ENCODE peak calls at places on chromosomes 4 and X, in seven cellular contexts. One of them, this sample, is unnamed.

GRCh38 chr4:138953962-138954371 is 61.6 kb upstream of the NOCT start:
- DNase-seq in stomach: no peak
- DNase-seq in astrocyte: peak; percentile 98
- DNase-seq in astrocyte of the spinal cord: peak; percentile 96
- DNase-seq in body of pancreas: peak; percentile 25
- DNase-seq in mucosa of descending colon: no peak
- DNase-seq in heart left ventricle: no peak
- DNase-seq in this sample: peak; percentile 92

GRCh38 chrX:123731987-123732678 is 719 bp downstream of the THOC2 start:
- DNase-seq in mucosa of descending colon: peak; percentile 21
- DNase-seq in astrocyte of the spinal cord: peak; percentile 24
- DNase-seq in body of pancreas: peak; percentile 2
- DNase-seq in stomach: no peak
- DNase-seq in astrocyte: no peak
- DNase-seq in heart left ventricle: no peak
- DNase-seq in this sample: no peak

GRCh38 chr4:54929459-54929858 is 195.9 kb downstream of the KDR start:
- DNase-seq in stomach: no peak
- DNase-seq in mucosa of descending colon: no peak
- DNase-seq in body of pancreas: no peak
- DNase-seq in heart left ventricle: no peak
- DNase-seq in astrocyte of the spinal cord: no peak
- DNase-seq in astrocyte: no peak
- DNase-seq in this sample: no peak

GRCh38 chr4:184755278-184755677 is 21.4 kb upstream of the CENPU start:
- DNase-seq in mucosa of descending colon: no peak
- DNase-seq in stomach: no peak
- DNase-seq in body of pancreas: peak; percentile 40
- DNase-seq in astrocyte of the spinal cord: peak; percentile 64
- DNase-seq in astrocyte: peak; percentile 54
- DNase-seq in heart left ventricle: no peak
- DNase-seq in this sample: peak; percentile 83

GRCh38 chrX:7147431-7147977 is at the start of gene STS:
- DNase-seq in body of pancreas: peak; percentile 17
- DNase-seq in astrocyte of the spinal cord: peak; percentile 16
- DNase-seq in mucosa of descending colon: peak; percentile 34
- DNase-seq in heart left ventricle: peak; percentile 68
- DNase-seq in stomach: peak; percentile 49
- DNase-seq in astrocyte: peak; percentile 10
- DNase-seq in this sample: peak; percentile 20

GRCh38 chrX:103554687-103555417 is 30.5 kb upstream of the TCEAL4 start:
- DNase-seq in mucosa of descending colon: peak; percentile 48
- DNase-seq in stomach: peak; percentile 56
- DNase-seq in astrocyte: peak; percentile 39
- DNase-seq in body of pancreas: peak; percentile 43
- DNase-seq in astrocyte of the spinal cord: peak; percentile 68
- DNase-seq in heart left ventricle: no peak
- DNase-seq in this sample: peak; percentile 51

GRCh38 chr4:125266901-125267601 is 47.7 kb upstream of the FAT4 start:
- DNase-seq in heart left ventricle: no peak
- DNase-seq in stomach: no peak
- DNase-seq in astrocyte of the spinal cord: peak; percentile 67
- DNase-seq in body of pancreas: no peak
- DNase-seq in mucosa of descending colon: no peak
- DNase-seq in astrocyte: peak; percentile 49
- DNase-seq in this sample: peak; percentile 87

GRCh38 chr4:85477538-85477937 is 2.6 kb downstream of the ARHGAP24 start:
- DNase-seq in astrocyte: no peak
- DNase-seq in mucosa of descending colon: no peak
- DNase-seq in stomach: no peak
- DNase-seq in body of pancreas: no peak
- DNase-seq in heart left ventricle: no peak
- DNase-seq in astrocyte of the spinal cord: no peak
- DNase-seq in this sample: peak; percentile 47

GRCh38 chr4:178553201-178553600 is 1111.0 kb upstream of the AGA start:
- DNase-seq in mucosa of descending colon: no peak
- DNase-seq in stomach: no peak
- DNase-seq in heart left ventricle: no peak
- DNase-seq in astrocyte: no peak
- DNase-seq in astrocyte of the spinal cord: no peak
- DNase-seq in body of pancreas: no peak
- DNase-seq in this sample: no peak

GRCh38 chr4:6183740-6184139 is 16.6 kb downstream of the JAKMIP1 start:
- DNase-seq in stomach: no peak
- DNase-seq in astrocyte: no peak
- DNase-seq in body of pancreas: no peak
- DNase-seq in mucosa of descending colon: no peak
- DNase-seq in astrocyte of the spinal cord: no peak
- DNase-seq in heart left ventricle: no peak
- DNase-seq in this sample: no peak

GRCh38 chr4:6182390-6183280 is 17.7 kb downstream of the JAKMIP1 start:
- DNase-seq in body of pancreas: no peak
- DNase-seq in heart left ventricle: no peak
- DNase-seq in astrocyte of the spinal cord: no peak
- DNase-seq in mucosa of descending colon: no peak
- DNase-seq in astrocyte: no peak
- DNase-seq in stomach: no peak
- DNase-seq in this sample: no peak

GRCh38 chr4:6178757-6179156 is 21.6 kb downstream of the JAKMIP1 start:
- DNase-seq in body of pancreas: no peak
- DNase-seq in astrocyte: no peak
- DNase-seq in stomach: no peak
- DNase-seq in heart left ventricle: no peak
- DNase-seq in mucosa of descending colon: no peak
- DNase-seq in astrocyte of the spinal cord: no peak
- DNase-seq in this sample: no peak

GRCh38 chr4:6179362-6179761 is 21.0 kb downstream of the JAKMIP1 start:
- DNase-seq in body of pancreas: peak; percentile 5
- DNase-seq in mucosa of descending colon: no peak
- DNase-seq in heart left ventricle: no peak
- DNase-seq in astrocyte of the spinal cord: no peak
- DNase-seq in stomach: no peak
- DNase-seq in astrocyte: no peak
- DNase-seq in this sample: no peak

GRCh38 chr4:6180841-6181631 is 19.3 kb downstream of the JAKMIP1 start:
- DNase-seq in heart left ventricle: no peak
- DNase-seq in stomach: no peak
- DNase-seq in astrocyte of the spinal cord: no peak
- DNase-seq in mucosa of descending colon: no peak
- DNase-seq in body of pancreas: peak; percentile 12
- DNase-seq in astrocyte: no peak
- DNase-seq in this sample: no peak
- TF ChIP-seq CTCF in heart left ventricle: no peak
- TF ChIP-seq CTCF in stomach: no peak
- TF ChIP-seq CTCF in astrocyte of the spinal cord: no peak
- TF ChIP-seq CTCF in mucosa of descending colon: no peak
- TF ChIP-seq CTCF in body of pancreas: no peak
- TF ChIP-seq CTCF in astrocyte: no peak
- TF ChIP-seq CTCF in this sample: no peak

GRCh38 chr4:5708829-5709680 is 696 bp upstream of the EVC2 start:
- DNase-seq in astrocyte of the spinal cord: no peak
- DNase-seq in heart left ventricle: peak; percentile 64
- DNase-seq in mucosa of descending colon: peak; percentile 4
- DNase-seq in stomach: no peak
- DNase-seq in astrocyte: no peak
- DNase-seq in body of pancreas: no peak
- DNase-seq in this sample: no peak

GRCh38 chr4:5707366-5708133 is 809 bp downstream of the EVC2 start:
- DNase-seq in body of pancreas: no peak
- DNase-seq in astrocyte of the spinal cord: no peak
- DNase-seq in mucosa of descending colon: no peak
- DNase-seq in astrocyte: no peak
- DNase-seq in stomach: no peak
- DNase-seq in heart left ventricle: no peak
- DNase-seq in this sample: no peak

GRCh38 chr4:5710065-5710961 is 688 bp upstream of the EVC start:
- DNase-seq in stomach: no peak
- DNase-seq in mucosa of descending colon: no peak
- DNase-seq in body of pancreas: no peak
- DNase-seq in astrocyte of the spinal cord: peak; percentile 9
- DNase-seq in astrocyte: no peak
- DNase-seq in heart left ventricle: no peak
- DNase-seq in this sample: no peak

GRCh38 chr4:5706486-5707290 is 1.7 kb downstream of the EVC2 start:
- DNase-seq in stomach: no peak
- DNase-seq in astrocyte of the spinal cord: no peak
- DNase-seq in body of pancreas: no peak
- DNase-seq in mucosa of descending colon: no peak
- DNase-seq in astrocyte: no peak
- DNase-seq in heart left ventricle: no peak
- DNase-seq in this sample: no peak

GRCh38 chr4:5708171-5708828 is at the start of gene EVC2:
- DNase-seq in body of pancreas: peak; percentile 51
- DNase-seq in astrocyte of the spinal cord: peak; percentile 59
- DNase-seq in heart left ventricle: peak; percentile 85
- DNase-seq in stomach: peak; percentile 60
- DNase-seq in astrocyte: peak; percentile 39
- DNase-seq in mucosa of descending colon: peak; percentile 38
- DNase-seq in this sample: peak; percentile 62
- H3K4me3 ChIP-seq in body of pancreas: peak within 1 kb of the TSS; percentile 31
- H3K4me3 ChIP-seq in astrocyte of the spinal cord: peak within 1 kb of the TSS; percentile 68
- H3K4me3 ChIP-seq in heart left ventricle: peak within 1 kb of the TSS; percentile 28
- H3K4me3 ChIP-seq in stomach: peak within 1 kb of the TSS; percentile 65
- H3K4me3 ChIP-seq in astrocyte: peak within 1 kb of the TSS; percentile 68
- H3K4me3 ChIP-seq in mucosa of descending colon: peak within 1 kb of the TSS; percentile 11
- H3K4me3 ChIP-seq in this sample: peak within 1 kb of the TSS; percentile 68

GRCh38 chr4:145909773-145910172 is 28.9 kb downstream of the ZNF827 start:
- DNase-seq in stomach: peak; percentile 67
- DNase-seq in mucosa of descending colon: peak; percentile 85
- DNase-seq in heart left ventricle: no peak
- DNase-seq in astrocyte: no peak
- DNase-seq in astrocyte of the spinal cord: no peak
- DNase-seq in body of pancreas: peak; percentile 13
- DNase-seq in this sample: peak; percentile 23
- TF ChIP-seq CTCF in stomach: no peak
- TF ChIP-seq CTCF in mucosa of descending colon: no peak
- TF ChIP-seq CTCF in heart left ventricle: no peak
- TF ChIP-seq CTCF in astrocyte: no peak
- TF ChIP-seq CTCF in astrocyte of the spinal cord: no peak
- TF ChIP-seq CTCF in body of pancreas: no peak
- TF ChIP-seq CTCF in this sample: no peak

DNA sequence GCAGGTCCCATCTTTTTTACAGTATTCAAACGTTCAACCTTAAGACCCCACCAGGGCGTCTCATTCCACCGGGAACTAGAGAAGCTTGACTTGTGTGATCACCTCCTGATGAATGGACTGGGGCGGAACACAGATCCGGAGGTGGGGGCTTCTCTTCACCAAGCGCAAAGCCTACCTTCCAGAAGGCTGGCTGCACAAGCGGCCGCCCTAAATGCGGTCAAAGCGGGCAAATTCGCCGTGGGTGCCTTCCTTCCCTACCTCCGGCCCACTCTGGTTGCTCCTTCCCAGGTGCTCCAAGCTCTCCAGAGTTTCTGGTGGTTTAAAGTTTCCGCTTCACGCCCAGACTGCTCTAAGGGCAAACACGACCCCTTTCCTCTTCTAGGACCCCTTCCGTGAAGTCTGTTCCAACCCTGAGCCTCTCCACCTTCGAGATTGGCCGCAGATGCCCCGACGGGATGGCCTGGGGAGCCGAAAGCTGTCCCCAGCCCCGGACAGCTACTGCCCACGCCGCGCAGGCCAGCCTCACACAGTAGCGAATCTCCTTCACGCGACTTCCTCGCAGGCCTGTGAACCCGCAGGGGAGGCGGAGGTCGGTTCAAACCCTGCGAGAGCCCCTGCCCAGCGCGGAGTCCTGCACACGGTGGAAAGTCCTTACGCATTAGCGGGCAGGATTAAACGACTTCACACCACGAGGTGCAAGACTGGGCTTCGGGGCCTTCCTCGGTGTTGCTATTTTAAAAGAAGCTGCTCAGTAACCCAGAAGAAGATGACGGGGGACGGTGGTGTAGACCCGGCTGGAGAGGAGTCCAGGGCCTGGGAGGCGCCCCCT is 1.6 kb upstream of the WWC2 start:
- DNase-seq in astrocyte of the spinal cord: peak; percentile 29
- DNase-seq in astrocyte: no peak
- DNase-seq in body of pancreas: peak; percentile 3
- DNase-seq in stomach: no peak
- DNase-seq in heart left ventricle: no peak
- DNase-seq in mucosa of descending colon: no peak
- DNase-seq in this sample: peak; percentile 11
- H3K4me3 ChIP-seq in astrocyte of the spinal cord: peak overlapping the region; percentile 73
- H3K4me3 ChIP-seq in astrocyte: peak overlapping the region; percentile 82
- H3K4me3 ChIP-seq in body of pancreas: peak overlapping the region; percentile 5
- H3K4me3 ChIP-seq in stomach: peak overlapping the region; percentile 90
- H3K4me3 ChIP-seq in heart left ventricle: peak overlapping the region; percentile 86
- H3K4me3 ChIP-seq in mucosa of descending colon: no peak overlapping the region
- H3K4me3 ChIP-seq in this sample: peak overlapping the region; percentile 71

GRCh38 chr4:113106076-113106475 is 56.6 kb downstream of the ANK2 start:
- DNase-seq in heart left ventricle: no peak
- DNase-seq in stomach: no peak
- DNase-seq in mucosa of descending colon: no peak
- DNase-seq in astrocyte: peak; percentile 23
- DNase-seq in astrocyte of the spinal cord: peak; percentile 62
- DNase-seq in body of pancreas: no peak
- DNase-seq in this sample: peak; percentile 66
- TF ChIP-seq CTCF in heart left ventricle: peak; percentile 18
- TF ChIP-seq CTCF in stomach: no peak
- TF ChIP-seq CTCF in mucosa of descending colon: no peak
- TF ChIP-seq CTCF in astrocyte: peak; percentile 48
- TF ChIP-seq CTCF in astrocyte of the spinal cord: peak; percentile 46
- TF ChIP-seq CTCF in body of pancreas: peak; percentile 71
- TF ChIP-seq CTCF in this sample: peak; percentile 52

DNA sequence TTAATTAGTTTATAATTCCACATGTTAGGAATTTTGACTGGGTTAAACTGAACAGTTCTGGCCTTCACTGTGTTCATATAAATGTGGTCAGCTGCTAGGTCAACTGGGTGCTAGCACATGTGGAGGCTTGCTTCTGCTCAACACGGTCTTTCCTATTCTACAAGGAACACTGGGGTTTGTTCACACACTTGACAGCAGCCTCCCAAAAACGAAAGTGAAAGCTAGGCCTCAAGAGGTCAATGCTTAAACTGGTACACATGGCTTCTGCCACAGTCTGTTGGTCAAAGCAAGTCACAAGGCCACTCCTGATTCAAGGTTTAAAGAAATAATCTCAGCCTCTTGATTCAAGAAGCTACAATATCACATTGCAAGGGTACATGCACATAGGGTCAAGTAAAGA is 126.5 kb downstream of the QDPR start:
- DNase-seq in stomach: no peak
- DNase-seq in mucosa of descending colon: peak; percentile 14
- DNase-seq in astrocyte of the spinal cord: peak; percentile 25
- DNase-seq in heart left ventricle: no peak
- DNase-seq in body of pancreas: peak; percentile 2
- DNase-seq in astrocyte: peak; percentile 10
- DNase-seq in this sample: peak; percentile 42
- H3K4me3 ChIP-seq in stomach: no peak overlapping the region
- H3K4me3 ChIP-seq in mucosa of descending colon: no peak overlapping the region
- H3K4me3 ChIP-seq in astrocyte of the spinal cord: no peak overlapping the region
- H3K4me3 ChIP-seq in heart left ventricle: no peak overlapping the region
- H3K4me3 ChIP-seq in body of pancreas: no peak overlapping the region
- H3K4me3 ChIP-seq in astrocyte: no peak overlapping the region
- H3K4me3 ChIP-seq in this sample: no peak overlapping the region

DNA sequence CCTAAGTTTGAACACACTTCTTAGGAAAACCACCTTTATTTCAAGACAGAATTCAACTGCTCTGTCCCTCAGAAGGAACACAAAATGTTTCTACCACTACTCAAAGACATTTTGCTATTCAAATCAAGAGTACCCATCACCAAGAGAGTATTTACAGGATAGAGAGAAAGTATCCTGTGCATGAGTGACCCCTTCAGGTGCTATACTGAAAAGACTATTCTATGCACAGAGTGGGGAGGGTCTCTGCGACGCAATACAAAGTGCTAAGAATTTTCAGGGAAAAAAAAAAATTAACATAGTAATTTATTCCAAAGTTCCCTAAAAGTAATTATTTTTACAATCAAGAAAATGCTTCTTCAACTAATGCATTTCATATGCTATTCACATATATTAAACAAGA is 346.4 kb upstream of the FAM241A start:
- DNase-seq in astrocyte of the spinal cord: no peak
- DNase-seq in astrocyte: no peak
- DNase-seq in body of pancreas: no peak
- DNase-seq in heart left ventricle: no peak
- DNase-seq in mucosa of descending colon: no peak
- DNase-seq in stomach: no peak
- DNase-seq in this sample: no peak
- TF ChIP-seq CTCF in astrocyte of the spinal cord: peak; percentile 10
- TF ChIP-seq CTCF in astrocyte: no peak
- TF ChIP-seq CTCF in body of pancreas: no peak
- TF ChIP-seq CTCF in heart left ventricle: no peak
- TF ChIP-seq CTCF in mucosa of descending colon: no peak
- TF ChIP-seq CTCF in stomach: no peak
- TF ChIP-seq CTCF in this sample: peak; percentile 15